ENCODE peak calls at places on chromosomes 6 and 20, in ten cellular contexts. O, M, U, R, X, H, F, Y, L and S are unnamed samples.

GRCh38 chr20:23043376-23043775 is 6.1 kb downstream of the THBD start:
- DNase-seq in F (no peak), H (no peak), Y (no peak), O (no peak), U (no peak), L (no peak), R (no peak), X (no peak), M (no peak), S (no peak)

GRCh38 chr20:64233725-64234124 is 21.8 kb upstream of the PCMTD2 start:
- DNase-seq in U (no peak), H (peak), F (no peak), M (no peak), O (no peak), Y (no peak), R (no peak), X (no peak), L (no peak), S (no peak)

GRCh38 chr20:36479938-36480337 is 61.4 kb upstream of the MYL9 start:
- DNase-seq in R (no peak), U (no peak), F (no peak), H (no peak), Y (no peak), M (no peak), O (no peak), L (no peak), X (no peak), S (no peak)

GRCh38 chr6:112216699-112217551 is 37.4 kb downstream of the LAMA4 start:
- DNase-seq in L (no peak), O (peak), M (no peak), F (no peak), R (peak), Y (no peak), X (no peak), H (no peak), U (no peak), S (peak)

GRCh38 chr20:10565191-10565921 is 108.4 kb downstream of the JAG1 start:
- DNase-seq in Y (no peak), F (no peak), O (peak), U (no peak), X (no peak), L (no peak), H (no peak), M (no peak), R (peak), S (peak)

GRCh38 chr6:28943557-28944411 is 20.0 kb upstream of the TRIM27 start:
- DNase-seq in O (peak), X (peak), L (peak), M (peak), H (peak), U (peak), F (peak), Y (peak), R (peak), S (peak)

GRCh38 chr6:13538084-13538483 is 36.3 kb upstream of the SIRT5 start:
- DNase-seq in F (no peak), M (no peak), R (peak), L (no peak), Y (no peak), X (no peak), U (no peak), O (peak), H (no peak), S (peak)

GRCh38 chr6:37168163-37168758 is 1.7 kb upstream of the PIM1 start:
- DNase-seq in M (no peak), Y (no peak), R (no peak), L (no peak), H (no peak), F (no peak), U (no peak), O (no peak), X (no peak), S (peak)

GRCh38 chr6:108739496-108740330 is 108.5 kb upstream of the ARMC2 start:
- DNase-seq in H (no peak), L (no peak), X (no peak), O (peak), Y (no peak), R (no peak), F (no peak), U (no peak), M (no peak), S (no peak)